ENCODE peak calls at places on chromosomes 1 and 21, in five cellular contexts. H is ovary, X is uterus, E is Peyer's patch, G is stomach. L is an unnamed sample. For H3K36me3, the result is how much of the 10 kb centered on the place peaks cover.

GRCh38 chr1:55893155-55893554 is 678.0 kb upstream of the USP24 start:
- DNase-seq in H (no peak), X (no peak), E (no peak), G (no peak), L (peak)

GRCh38 chr21:39388038-39388810 is 39.3 kb upstream of the HMGN1 start:
- DNase-seq in H (peak), X (peak), E (peak), G (peak), L (no peak)

GRCh38 chr1:117093870-117094621 is 27.5 kb downstream of the TRIM45 start:
- DNase-seq in H (no peak), X (peak), E (no peak), G (no peak), L (peak)

GRCh38 chr1:54826226-54826816 is 25.2 kb upstream of the TTC22 start:
- DNase-seq in H (no peak), X (no peak), E (no peak), G (peak), L (no peak)

GRCh38 chr1:56977910-56978309 is 12.1 kb upstream of the C8B start:
- DNase-seq in H (no peak), X (no peak), E (no peak), G (no peak), L (no peak)

GRCh38 chr1:238345837-238346236 is 455.1 kb upstream of the ZP4 start:
- DNase-seq in H (no peak), X (no peak), E (no peak), G (no peak), L (no peak)

GRCh38 chr1:167517535-167518330 is 596 bp downstream of the CD247 start:
- DNase-seq in H (no peak), X (no peak), E (no peak), G (no peak), L (no peak)

GRCh38 chr1:171226757-171227370 is 21.4 kb upstream of the FMO1 start:
- DNase-seq in H (peak), X (peak), E (no peak), G (peak), L (no peak)

GRCh38 chr1:118948796-118949195 is 39.3 kb downstream of the TBX15 start:
- DNase-seq in H (no peak), X (no peak), E (no peak), G (no peak), L (no peak)

GRCh38 chr1:19920132-19920710 is 3.2 kb downstream of the PLA2G2E start:
- DNase-seq in H (no peak), X (no peak), E (no peak), G (no peak), L (no peak)

GRCh38 chr1:22915816-22916468 is 56.7 kb downstream of the LACTBL1 start:
- DNase-seq in H (no peak), X (no peak), E (no peak), G (no peak), L (no peak)

GRCh38 chr1:223129229-223129851 is 13.7 kb downstream of the TLR5 start:
- DNase-seq in H (peak), X (peak), E (peak), G (peak), L (no peak)
- H3K4me3 ChIP-seq in H (peak), X (no peak), E (peak), G (peak), L (peak)

DNA sequence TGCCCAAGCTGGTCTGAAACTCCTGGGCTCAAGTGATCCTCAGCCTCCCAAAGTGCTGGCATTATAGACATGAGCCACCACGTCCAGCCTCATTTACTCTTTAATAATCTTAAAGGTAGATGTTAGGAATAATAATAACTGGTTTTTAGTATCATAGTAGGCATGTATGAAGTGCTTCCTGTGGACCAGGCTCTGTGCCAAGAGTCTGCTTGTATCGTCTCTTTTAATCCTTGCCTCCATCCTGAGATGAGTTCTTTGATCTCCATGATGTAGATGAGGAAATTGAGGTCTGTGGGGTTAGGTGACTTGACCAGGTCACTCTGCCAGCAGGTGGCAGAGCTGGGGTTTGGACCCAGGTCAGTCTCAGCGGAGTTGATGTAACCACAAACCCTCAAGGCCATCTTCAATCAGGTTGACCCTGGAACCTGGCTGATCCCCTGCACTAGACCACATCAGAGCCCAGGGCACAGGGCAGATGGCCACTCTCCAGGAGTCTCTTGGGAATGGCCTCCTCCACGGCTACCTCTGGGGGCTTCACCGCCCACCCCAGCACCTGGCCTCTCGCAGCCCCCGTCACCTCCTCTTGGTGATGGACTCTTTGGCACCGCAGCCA is 11.3 kb downstream of the EFHD2 start:
- DNase-seq in H (no peak), X (no peak), E (peak), G (no peak), L (no peak)
- TF ChIP-seq CTCF in H (no peak), X (no peak), E (no peak), G (no peak), L (no peak)

GRCh38 chr1:212132040-212132439 is 96.5 kb downstream of the DTL start:
- DNase-seq in H (no peak), X (no peak), E (no peak), G (no peak), L (peak)
- H3K36me3 ChIP-seq in H (under half), X (under half), E (under half), G (under half), L (under half)

GRCh38 chr1:2628933-2629626 is 3.7 kb downstream of the MMEL1 start:
- DNase-seq in H (no peak), X (no peak), E (no peak), G (no peak), L (no peak)

GRCh38 chr1:2631136-2632050 is 1.4 kb downstream of the MMEL1 start:
- DNase-seq in H (no peak), X (no peak), E (peak), G (no peak), L (no peak)

GRCh38 chr1:2630498-2631135 is 2.2 kb downstream of the MMEL1 start:
- DNase-seq in H (no peak), X (no peak), E (no peak), G (no peak), L (no peak)

GRCh38 chr1:2628191-2628932 is 4.5 kb downstream of the MMEL1 start:
- DNase-seq in H (no peak), X (no peak), E (peak), G (no peak), L (no peak)

DNA sequence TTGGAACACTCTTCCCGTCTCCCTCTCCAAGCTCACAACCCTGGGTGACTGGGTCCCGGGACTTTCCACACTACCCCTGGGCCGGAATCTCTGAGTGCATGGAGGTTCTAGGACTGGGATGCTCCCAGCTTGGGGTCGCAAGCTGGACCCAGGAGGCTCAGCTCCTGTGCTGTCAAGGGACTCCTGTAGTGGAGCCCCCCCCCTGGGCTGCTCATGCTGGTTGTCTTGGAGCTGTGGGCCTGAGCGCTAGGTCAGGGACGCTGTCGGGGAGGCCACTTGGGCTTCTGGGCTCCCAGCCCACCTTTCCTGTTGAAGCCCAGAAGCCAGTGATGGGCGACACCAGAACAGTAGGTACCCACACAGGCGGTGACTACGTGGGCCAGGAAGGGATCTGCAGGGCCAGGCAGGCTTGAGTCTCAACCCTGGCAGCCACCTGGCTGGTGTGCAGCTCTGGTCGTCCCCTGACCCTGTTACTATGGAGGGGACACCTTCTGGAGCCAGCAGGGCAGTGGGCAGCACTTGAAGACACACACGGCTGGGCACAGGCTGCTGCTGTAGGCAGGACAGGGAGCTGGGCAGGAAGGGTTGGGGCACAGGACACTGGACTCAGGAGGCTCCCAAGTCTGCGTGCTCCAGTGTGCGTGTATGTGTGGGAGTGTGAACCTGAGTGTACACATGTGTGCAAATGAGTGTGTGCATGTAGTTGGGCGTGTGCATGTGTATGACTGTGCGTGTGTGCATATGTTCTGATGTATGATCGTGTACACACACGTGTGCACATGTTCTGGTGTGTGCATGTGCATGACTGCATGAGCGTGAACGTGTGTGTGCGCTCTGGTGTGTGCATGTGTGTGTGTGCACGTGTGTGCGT is 3.0 kb downstream of the MMEL1 start:
- DNase-seq in H (no peak), X (no peak), E (no peak), G (no peak), L (no peak)
- H3K4me3 ChIP-seq in H (no peak), X (no peak), E (no peak), G (no peak), L (no peak)

GRCh38 chr1:96980448-96980847 is 258.9 kb downstream of the PTBP2 start:
- DNase-seq in H (no peak), X (no peak), E (no peak), G (no peak), L (no peak)
- TF ChIP-seq CTCF in H (no peak), X (no peak), E (no peak), G (no peak), L (no peak)

GRCh38 chr1:6307099-6307498 is 46.2 kb upstream of the GPR153 start:
- DNase-seq in H (no peak), X (no peak), E (no peak), G (no peak), L (no peak)

GRCh38 chr1:6310116-6310848 is 49.4 kb upstream of the GPR153 start:
- DNase-seq in H (no peak), X (no peak), E (no peak), G (no peak), L (no peak)

GRCh38 chr1:6309550-6309949 is 48.7 kb upstream of the GPR153 start:
- DNase-seq in H (no peak), X (no peak), E (no peak), G (no peak), L (no peak)

GRCh38 chr1:6303397-6304012 is 42.6 kb upstream of the GPR153 start:
- DNase-seq in H (no peak), X (no peak), E (no peak), G (no peak), L (no peak)

DNA sequence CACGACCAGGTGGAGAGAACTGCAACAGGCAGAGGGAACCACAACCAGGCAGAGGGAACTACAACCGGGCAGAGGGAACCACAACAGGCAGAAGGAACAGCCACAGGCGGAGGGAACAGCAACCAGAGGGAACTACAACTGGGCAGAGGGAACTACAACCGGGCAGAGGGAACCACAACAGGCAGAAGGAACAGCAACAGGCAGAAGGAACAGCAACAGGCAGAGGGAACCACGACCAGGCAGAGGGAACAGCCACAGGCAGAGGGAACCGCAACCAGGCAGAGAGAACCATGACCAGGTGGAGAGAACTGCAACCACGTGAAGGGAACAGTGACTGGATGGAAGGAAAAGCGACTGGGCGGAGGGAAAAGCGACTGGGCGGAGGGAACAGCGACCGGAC is 47.6 kb upstream of the GPR153 start:
- DNase-seq in H (no peak), X (no peak), E (no peak), G (no peak), L (no peak)
- H3K36me3 ChIP-seq in H (under half), X (under half), E (under half), G (under half), L (under half)

DNA sequence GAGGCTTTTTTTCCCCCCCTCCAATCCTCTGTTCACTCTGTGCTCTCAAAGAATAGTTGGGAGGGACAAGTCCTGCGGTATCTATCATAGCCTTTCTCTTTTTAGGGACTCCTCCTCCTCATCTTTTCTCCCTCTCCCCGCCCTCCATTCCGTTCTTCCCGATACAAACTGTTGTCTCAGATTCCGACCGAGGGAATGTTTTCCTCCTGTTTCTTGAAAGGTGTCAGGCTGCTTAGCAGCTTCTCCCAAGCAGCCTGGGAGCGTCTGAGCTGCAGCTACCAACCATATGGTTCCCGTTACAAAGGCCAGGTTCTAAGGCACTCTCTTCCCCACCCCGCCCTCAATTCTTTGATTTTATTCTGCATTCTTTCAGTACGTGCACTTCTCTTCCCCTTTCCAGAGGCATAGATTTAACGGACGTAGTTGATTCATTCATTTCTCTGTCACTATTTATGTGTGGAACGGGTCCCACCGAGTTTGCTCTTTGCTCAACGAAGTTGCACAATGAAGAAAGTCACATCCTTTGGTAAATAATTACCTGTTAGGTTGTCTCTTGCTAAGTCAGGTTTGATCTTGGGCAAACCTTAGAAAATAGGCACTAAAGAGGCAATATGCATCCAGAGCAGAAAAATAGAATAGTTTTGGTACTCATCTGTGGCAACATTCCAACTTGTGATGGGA is 2.8 kb downstream of the ADGRL2 start:
- DNase-seq in H (no peak), X (no peak), E (no peak), G (no peak), L (no peak)
- H3K4me3 ChIP-seq in H (peak), X (peak), E (peak), G (peak), L (peak)

DNA sequence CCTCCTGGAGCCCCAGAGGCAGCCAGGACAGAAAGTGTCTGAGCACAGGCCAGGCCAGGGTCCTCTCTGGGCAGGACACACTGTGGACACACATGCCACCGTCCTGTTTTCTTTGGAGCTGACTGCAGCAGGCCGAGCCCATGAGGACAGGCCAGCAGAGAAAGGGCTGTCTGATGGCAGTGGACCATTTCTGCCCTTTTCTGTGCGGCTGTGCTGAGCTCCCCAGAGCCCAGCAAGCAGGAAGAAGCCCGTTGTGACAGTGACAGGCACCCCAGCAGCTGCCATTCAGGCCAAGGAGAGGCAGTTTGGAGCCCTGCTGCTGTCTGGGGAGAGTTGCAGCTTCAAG is 115.8 kb upstream of the ARHGEF16 start:
- DNase-seq in H (no peak), X (no peak), E (no peak), G (no peak), L (no peak)
- TF ChIP-seq CTCF in H (no peak), X (no peak), E (no peak), G (no peak), L (no peak)

L was measured in kidney epithelial cell.